ENCODE peak calls at places on chromosomes 2 and 18, in six cellular contexts. V is AG04449, K is HCT116, A is WTC11, T is HFFc6, Y is foreskin fibroblast. D is an unnamed sample.

GRCh38 chr2:236793041-236794011 is 223.7 kb downstream of the ACKR3 start:
- DNase-seq in T (no peak), V (no peak), K (no peak), A (peak; percentile 34), Y (no peak), D (peak; percentile 70)

GRCh38 chr2:37890893-37891495 is 34.1 kb upstream of the RMDN2 start:
- DNase-seq in Y (peak; percentile 46), A (peak; percentile 81), T (peak; percentile 61), K (peak; percentile 48), V (no peak), D (peak; percentile 88)

GRCh38 chr2:238864207-238865014 is 16.5 kb downstream of the TWIST2 start:
- DNase-seq in K (peak; percentile 78), A (peak; percentile 55), T (peak; percentile 100), Y (peak; percentile 100), V (peak; percentile 98), D (peak; percentile 94)

GRCh38 chr2:173397539-173397938 is 42.9 kb downstream of the CDCA7 start:
- DNase-seq in K (peak; percentile 15), A (no peak), T (no peak), Y (no peak), V (no peak), D (no peak)

GRCh38 chr18:40380657-40381441 is 1574.2 kb upstream of the PIK3C3 start:
- DNase-seq in K (no peak), A (no peak), T (peak; percentile 0), V (no peak), Y (peak; percentile 67), D (no peak)

GRCh38 chr2:6828299-6828584 is 37.5 kb downstream of the CMPK2 start:
- DNase-seq in V (no peak), T (peak; percentile 2), K (peak; percentile 16), Y (no peak), A (no peak), D (no peak)

GRCh38 chr2:126244937-126245336 is 411.0 kb upstream of the GYPC start:
- DNase-seq in T (no peak), V (no peak), K (no peak), Y (no peak), A (peak; percentile 63), D (no peak)

GRCh38 chr2:127400897-127401756 is 13.4 kb upstream of the MAP3K2 start:
- DNase-seq in V (no peak), T (peak; percentile 79), Y (no peak), A (no peak), K (no peak), D (peak; percentile 85)

GRCh38 chr2:18584608-18584954 is 4.8 kb downstream of the NT5C1B start:
- DNase-seq in K (no peak), Y (no peak), V (no peak), T (no peak), A (no peak), D (no peak)

GRCh38 chr2:100104718-100105677 is 37.4 kb downstream of the AFF3 start:
- DNase-seq in A (peak; percentile 35), V (no peak), K (no peak), T (no peak), Y (no peak), D (peak; percentile 70)

GRCh38 chr18:41060967-41061366 is 894.1 kb upstream of the PIK3C3 start:
- DNase-seq in Y (no peak), V (no peak), K (no peak), T (no peak), A (no peak), D (no peak)

GRCh38 chr2:176419591-176420071 is 150.4 kb downstream of the MTX2 start:
- DNase-seq in V (peak; percentile 52), A (no peak), K (no peak), T (peak; percentile 64), Y (peak; percentile 68), D (no peak)

GRCh38 chr2:189291460-189291859 is 111.9 kb upstream of the COL5A2 start:
- DNase-seq in T (no peak), Y (no peak), A (no peak), K (no peak), V (no peak), D (no peak)

GRCh38 chr2:20514596-20515269 is 67.9 kb downstream of the RHOB start:
- DNase-seq in Y (peak; percentile 91), T (peak; percentile 91), V (peak; percentile 85), K (peak; percentile 64), A (no peak), D (no peak)

GRCh38 chr18:59267511-59268126 is 5.6 kb downstream of the RAX start:
- DNase-seq in V (no peak), A (peak; percentile 53), Y (no peak), K (no peak), T (no peak), D (no peak)

GRCh38 chr2:159855153-159856140 is 57.4 kb upstream of the CD302 start:
- DNase-seq in K (no peak), Y (peak; percentile 27), A (no peak), V (no peak), T (no peak), D (no peak)

GRCh38 chr2:201275991-201276390 is 15.7 kb downstream of the CASP8 start:
- DNase-seq in V (no peak), T (no peak), K (no peak), Y (no peak), A (peak; percentile 72), D (no peak)

GRCh38 chr2:201270293-201271001 is 10.1 kb downstream of the CASP8 start:
- DNase-seq in Y (no peak), A (no peak), V (no peak), K (no peak), T (no peak), D (no peak)

GRCh38 chr2:201271917-201272316 is 11.6 kb downstream of the CASP8 start:
- DNase-seq in Y (no peak), T (no peak), V (no peak), A (no peak), K (no peak), D (no peak)

GRCh38 chr2:201275069-201275468 is 14.7 kb downstream of the CASP8 start:
- DNase-seq in V (no peak), T (no peak), A (no peak), K (no peak), Y (no peak), D (no peak)

DNA sequence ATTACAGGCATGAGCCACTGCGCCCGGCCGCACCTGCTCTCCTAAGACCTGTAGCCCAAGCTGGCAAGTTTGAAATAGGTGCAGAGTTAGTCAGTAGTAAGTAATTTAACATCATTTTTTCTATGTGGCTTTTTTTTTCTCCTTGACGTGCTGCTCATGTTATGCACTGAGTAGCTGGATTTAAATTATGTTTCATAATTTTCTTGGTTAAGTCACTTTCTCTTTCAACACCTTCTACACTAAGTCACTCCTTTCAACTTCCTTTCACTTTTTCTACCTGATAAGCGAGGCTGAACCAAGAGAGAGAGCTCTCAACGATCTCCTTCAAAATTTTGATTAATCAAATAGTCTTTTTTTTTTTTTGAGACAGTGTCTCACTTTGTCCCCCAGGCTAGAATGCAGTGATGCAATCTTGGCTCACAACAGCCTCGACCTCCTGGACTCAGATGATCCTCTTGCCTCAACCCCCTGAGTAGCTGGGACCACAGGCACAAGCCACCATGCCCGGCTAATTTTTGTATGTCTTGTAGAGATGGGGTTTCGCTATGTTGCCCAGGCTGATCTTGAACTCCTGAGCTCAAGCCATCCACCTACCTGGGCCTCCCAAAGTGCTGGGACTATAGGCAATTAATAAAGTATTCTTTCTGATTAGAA is 13.1 kb downstream of the CASP8 start:
- DNase-seq in K (no peak), V (no peak), Y (no peak), A (no peak), T (no peak), D (no peak)
- TF ChIP-seq CTCF in K (no peak), V (no peak), Y (no peak), A (no peak), T (no peak), D (no peak)

GRCh38 chr2:49043405-49043982 is 110.8 kb downstream of the FSHR start:
- DNase-seq in A (no peak), V (no peak), T (no peak), Y (no peak), K (no peak), D (no peak)

GRCh38 chr2:49044265-49044664 is 110.0 kb downstream of the FSHR start:
- DNase-seq in A (no peak), Y (no peak), K (no peak), T (no peak), V (no peak), D (no peak)

GRCh38 chr2:49042510-49042909 is 111.8 kb downstream of the FSHR start:
- DNase-seq in K (no peak), A (no peak), Y (no peak), V (no peak), T (no peak), D (no peak)

GRCh38 chr2:49045083-49045482 is 109.2 kb downstream of the FSHR start:
- DNase-seq in A (no peak), Y (no peak), V (no peak), K (no peak), T (no peak), D (no peak)

GRCh38 chr2:49044680-49045079 is 109.6 kb downstream of the FSHR start:
- DNase-seq in T (no peak), K (no peak), Y (no peak), V (no peak), A (no peak), D (no peak)
- TF ChIP-seq CTCF in T (no peak), K (no peak), Y (no peak), V (no peak), A (no peak), D (peak; percentile 12)

GRCh38 chr2:12723741-12724463 is 7.2 kb downstream of the TRIB2 start:
- DNase-seq in Y (no peak), T (no peak), V (no peak), A (no peak), K (no peak), D (no peak)
- TF ChIP-seq CTCF in Y (no peak), T (no peak), V (no peak), A (no peak), K (no peak), D (no peak)

GRCh38 chr2:70646429-70646828 is 92.8 kb upstream of the TGFA start:
- DNase-seq in K (no peak), Y (no peak), T (no peak), A (no peak), V (no peak), D (peak; percentile 62)

GRCh38 chr2:70647873-70648481 is 94.4 kb upstream of the TGFA start:
- DNase-seq in K (peak; percentile 55), Y (peak; percentile 34), T (peak; percentile 54), A (peak; percentile 90), V (no peak), D (peak; percentile 85)

GRCh38 chr2:70643715-70644114 is 90.1 kb upstream of the TGFA start:
- DNase-seq in K (peak; percentile 42), T (no peak), A (peak; percentile 72), Y (no peak), V (no peak), D (no peak)

GRCh38 chr2:70641263-70641784 is 87.7 kb upstream of the TGFA start:
- DNase-seq in A (no peak), Y (no peak), T (no peak), V (no peak), K (no peak), D (peak; percentile 15)

DNA sequence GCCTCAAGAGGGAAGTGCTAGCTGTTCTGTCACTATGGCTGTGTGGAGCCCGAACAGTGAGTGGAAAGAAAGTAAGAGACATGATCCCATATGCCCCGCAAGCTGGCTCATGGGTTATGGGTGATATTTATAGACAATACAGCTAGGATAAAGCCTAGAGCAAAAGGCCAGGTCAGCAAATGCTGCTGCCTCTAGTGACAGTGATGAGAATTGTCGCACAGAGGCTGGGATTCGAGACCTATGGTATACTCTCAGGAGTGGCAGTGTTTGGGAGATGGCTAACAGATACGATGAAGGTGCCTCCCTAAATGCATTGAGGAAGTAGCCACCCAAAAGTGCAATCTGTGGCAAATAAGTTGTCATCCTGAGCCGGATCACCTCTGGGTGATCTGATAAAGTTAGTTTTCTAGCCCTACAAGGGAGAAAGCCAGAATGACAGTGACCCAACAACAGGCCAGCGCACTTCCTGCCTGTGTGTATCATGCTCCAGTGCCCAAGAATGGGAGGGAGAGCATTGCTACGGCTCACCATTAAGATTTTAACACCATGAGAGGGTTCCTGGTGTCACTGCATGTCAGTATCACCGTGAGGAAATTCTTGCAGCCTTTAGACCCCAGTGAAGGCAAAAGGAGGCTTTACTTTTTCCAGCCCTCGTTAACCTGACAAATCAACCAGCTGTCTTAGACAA is 92.3 kb upstream of the TGFA start:
- DNase-seq in T (no peak), A (peak; percentile 31), V (no peak), Y (no peak), K (no peak), D (no peak)
- TF ChIP-seq CTCF in T (peak; percentile 48), A (peak; percentile 12), V (no peak), Y (no peak), K (peak; percentile 47), D (no peak)